ENCODE peak calls at places on chromosomes 2 and 18, in five cellular contexts. One of them, this sample, is unnamed.

GRCh38 chr2:13193900-13194299 is 477.2 kb downstream of the TRIB2 start:
- DNase-seq in endodermal cell: no peak
- DNase-seq in CD8-positive, alpha-beta T cell: no peak
- DNase-seq in suprapubic skin: no peak
- DNase-seq in K562: no peak
- DNase-seq in this sample: peak; percentile 13

GRCh38 chr2:221822416-221822815 is 250.3 kb upstream of the EPHA4 start:
- DNase-seq in endodermal cell: no peak
- DNase-seq in CD8-positive, alpha-beta T cell: no peak
- DNase-seq in suprapubic skin: no peak
- DNase-seq in K562: no peak
- DNase-seq in this sample: no peak

GRCh38 chr2:8495189-8495855 is 186.5 kb upstream of the ID2 start:
- DNase-seq in K562: no peak
- DNase-seq in endodermal cell: no peak
- DNase-seq in suprapubic skin: peak; percentile 49
- DNase-seq in CD8-positive, alpha-beta T cell: no peak
- DNase-seq in this sample: no peak

GRCh38 chr2:40150206-40150765 is 301.6 kb downstream of the SLC8A1 start:
- DNase-seq in suprapubic skin: no peak
- DNase-seq in endodermal cell: no peak
- DNase-seq in CD8-positive, alpha-beta T cell: no peak
- DNase-seq in K562: no peak
- DNase-seq in this sample: no peak

GRCh38 chr18:23306842-23307241 is 146.2 kb upstream of the RIOK3 start:
- DNase-seq in K562: no peak
- DNase-seq in suprapubic skin: no peak
- DNase-seq in CD8-positive, alpha-beta T cell: peak; percentile 25
- DNase-seq in endodermal cell: no peak
- DNase-seq in this sample: no peak

GRCh38 chr2:16130906-16131400 is 190.6 kb downstream of the MYCN start:
- DNase-seq in suprapubic skin: no peak
- DNase-seq in K562: no peak
- DNase-seq in CD8-positive, alpha-beta T cell: no peak
- DNase-seq in endodermal cell: peak; percentile 22
- DNase-seq in this sample: no peak

GRCh38 chr2:160379399-160379798 is 114.2 kb downstream of the RBMS1 start:
- DNase-seq in endodermal cell: no peak
- DNase-seq in suprapubic skin: no peak
- DNase-seq in CD8-positive, alpha-beta T cell: no peak
- DNase-seq in K562: no peak
- DNase-seq in this sample: no peak

GRCh38 chr18:27778441-27778840 is 398.5 kb downstream of the CDH2 start:
- DNase-seq in K562: no peak
- DNase-seq in suprapubic skin: no peak
- DNase-seq in endodermal cell: no peak
- DNase-seq in CD8-positive, alpha-beta T cell: no peak
- DNase-seq in this sample: no peak

GRCh38 chr2:99878951-99879350 is 263.4 kb downstream of the AFF3 start:
- DNase-seq in endodermal cell: no peak
- DNase-seq in suprapubic skin: no peak
- DNase-seq in CD8-positive, alpha-beta T cell: no peak
- DNase-seq in K562: no peak
- DNase-seq in this sample: no peak

GRCh38 chr2:112752667-112753066 is 11.7 kb downstream of the CKAP2L start:
- DNase-seq in K562: no peak
- DNase-seq in suprapubic skin: no peak
- DNase-seq in endodermal cell: no peak
- DNase-seq in CD8-positive, alpha-beta T cell: no peak
- DNase-seq in this sample: no peak

GRCh38 chr18:63708650-63709049 is 5.9 kb downstream of the SERPINB11 start:
- DNase-seq in K562: no peak
- DNase-seq in CD8-positive, alpha-beta T cell: no peak
- DNase-seq in suprapubic skin: no peak
- DNase-seq in endodermal cell: no peak
- DNase-seq in this sample: no peak

GRCh38 chr2:227761734-227762476 is 16.2 kb downstream of the SCYGR8 start:
- DNase-seq in K562: no peak
- DNase-seq in CD8-positive, alpha-beta T cell: no peak
- DNase-seq in endodermal cell: no peak
- DNase-seq in suprapubic skin: no peak
- DNase-seq in this sample: no peak

GRCh38 chr2:54983345-54984235 is 66.7 kb downstream of the RTN4 start:
- DNase-seq in endodermal cell: no peak
- DNase-seq in suprapubic skin: no peak
- DNase-seq in K562: no peak
- DNase-seq in CD8-positive, alpha-beta T cell: no peak
- DNase-seq in this sample: no peak

GRCh38 chr2:217729426-217730058 is 273.3 kb downstream of the TNS1 start:
- DNase-seq in CD8-positive, alpha-beta T cell: no peak
- DNase-seq in suprapubic skin: no peak
- DNase-seq in endodermal cell: no peak
- DNase-seq in K562: no peak
- DNase-seq in this sample: no peak

GRCh38 chr2:180000434-180000833 is 6.7 kb downstream of the CWC22 start:
- DNase-seq in endodermal cell: no peak
- DNase-seq in suprapubic skin: no peak
- DNase-seq in K562: no peak
- DNase-seq in CD8-positive, alpha-beta T cell: no peak
- DNase-seq in this sample: no peak

GRCh38 chr2:164920430-164920829 is 34.9 kb downstream of the SLC38A11 start:
- DNase-seq in suprapubic skin: no peak
- DNase-seq in endodermal cell: no peak
- DNase-seq in CD8-positive, alpha-beta T cell: no peak
- DNase-seq in K562: no peak
- DNase-seq in this sample: no peak

GRCh38 chr2:200462136-200462710 is 47.6 kb downstream of the KCTD18 start:
- DNase-seq in endodermal cell: no peak
- DNase-seq in K562: no peak
- DNase-seq in suprapubic skin: no peak
- DNase-seq in CD8-positive, alpha-beta T cell: no peak
- DNase-seq in this sample: no peak

GRCh38 chr2:61439241-61440002 is 31.5 kb downstream of the USP34 start:
- DNase-seq in CD8-positive, alpha-beta T cell: no peak
- DNase-seq in K562: no peak
- DNase-seq in suprapubic skin: no peak
- DNase-seq in endodermal cell: no peak
- DNase-seq in this sample: no peak

GRCh38 chr2:101776172-101777043 is 78.9 kb downstream of the MAP4K4 start:
- DNase-seq in CD8-positive, alpha-beta T cell: no peak
- DNase-seq in K562: peak; percentile 39
- DNase-seq in suprapubic skin: no peak
- DNase-seq in endodermal cell: peak; percentile 79
- DNase-seq in this sample: no peak

GRCh38 chr2:122531803-122532344 is 776.4 kb downstream of the TSN start:
- DNase-seq in endodermal cell: peak; percentile 96
- DNase-seq in CD8-positive, alpha-beta T cell: no peak
- DNase-seq in suprapubic skin: no peak
- DNase-seq in K562: no peak
- DNase-seq in this sample: no peak

GRCh38 chr2:100822587-100823248 is 2.8 kb downstream of the NPAS2 start:
- DNase-seq in CD8-positive, alpha-beta T cell: no peak
- DNase-seq in K562: no peak
- DNase-seq in endodermal cell: no peak
- DNase-seq in suprapubic skin: no peak
- DNase-seq in this sample: no peak

GRCh38 chr2:200396726-200397348 is 90.3 kb downstream of the SPATS2L start:
- DNase-seq in K562: no peak
- DNase-seq in CD8-positive, alpha-beta T cell: no peak
- DNase-seq in endodermal cell: no peak
- DNase-seq in suprapubic skin: no peak
- DNase-seq in this sample: no peak

DNA sequence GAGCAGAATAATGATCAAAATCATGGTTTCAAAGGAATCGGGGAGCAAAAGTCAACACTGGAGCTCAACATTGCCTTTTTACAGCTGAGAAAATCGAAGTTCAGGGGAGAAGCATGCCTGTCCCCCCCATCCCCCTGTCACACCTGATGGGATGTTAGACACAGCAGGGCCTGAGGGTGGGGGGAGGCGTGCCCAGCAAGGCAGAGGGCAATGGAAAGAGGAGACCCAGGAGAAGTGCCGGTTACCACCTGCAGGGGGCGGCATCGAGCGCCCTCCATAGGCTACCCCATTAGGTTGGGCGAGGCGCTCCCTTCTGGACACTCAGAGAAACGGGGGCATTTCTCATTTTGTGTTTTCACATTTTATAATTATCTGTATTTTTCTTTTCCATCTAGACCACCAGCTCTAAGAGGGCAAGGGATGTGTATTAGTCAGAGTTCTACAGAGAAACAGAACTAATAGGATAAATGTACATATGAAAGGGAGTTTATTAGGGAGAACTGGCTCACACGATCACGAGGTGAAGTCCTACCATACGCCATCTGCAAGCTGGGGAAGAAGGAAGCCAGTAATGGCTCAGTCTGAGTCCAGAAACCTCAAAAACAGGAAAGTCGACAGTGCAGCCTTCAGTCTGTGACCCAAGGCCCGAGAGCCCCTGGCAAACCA is 271.3 kb downstream of the LRATD1 start:
- DNase-seq in CD8-positive, alpha-beta T cell: peak; percentile 18
- DNase-seq in endodermal cell: peak; percentile 94
- DNase-seq in K562: peak; percentile 87
- DNase-seq in suprapubic skin: no peak
- DNase-seq in this sample: peak; percentile 59
- TF ChIP-seq CTCF in CD8-positive, alpha-beta T cell: peak; percentile 57
- TF ChIP-seq CTCF in endodermal cell: peak; percentile 100
- TF ChIP-seq CTCF in K562: peak; percentile 98
- TF ChIP-seq CTCF in suprapubic skin: peak; percentile 44
- TF ChIP-seq CTCF in this sample: peak; percentile 99

GRCh38 chr2:33532146-33532545 is 55.7 kb downstream of the RASGRP3 start:
- DNase-seq in K562: no peak
- DNase-seq in suprapubic skin: no peak
- DNase-seq in endodermal cell: no peak
- DNase-seq in CD8-positive, alpha-beta T cell: no peak
- DNase-seq in this sample: no peak

GRCh38 chr2:33531345-33532059 is 55.1 kb downstream of the RASGRP3 start:
- DNase-seq in K562: no peak
- DNase-seq in suprapubic skin: no peak
- DNase-seq in endodermal cell: no peak
- DNase-seq in CD8-positive, alpha-beta T cell: no peak
- DNase-seq in this sample: no peak

GRCh38 chr2:33530614-33531344 is 54.3 kb downstream of the RASGRP3 start:
- DNase-seq in CD8-positive, alpha-beta T cell: no peak
- DNase-seq in suprapubic skin: no peak
- DNase-seq in endodermal cell: no peak
- DNase-seq in K562: no peak
- DNase-seq in this sample: peak; percentile 49

GRCh38 chr2:33535409-33535808 is 59.0 kb downstream of the RASGRP3 start:
- DNase-seq in suprapubic skin: no peak
- DNase-seq in CD8-positive, alpha-beta T cell: no peak
- DNase-seq in endodermal cell: no peak
- DNase-seq in K562: no peak
- DNase-seq in this sample: no peak

GRCh38 chr2:33532966-33533365 is 56.5 kb downstream of the RASGRP3 start:
- DNase-seq in endodermal cell: no peak
- DNase-seq in CD8-positive, alpha-beta T cell: no peak
- DNase-seq in K562: no peak
- DNase-seq in suprapubic skin: no peak
- DNase-seq in this sample: no peak
- H3K4me3 ChIP-seq in endodermal cell: no peak overlapping the region
- H3K4me3 ChIP-seq in CD8-positive, alpha-beta T cell: no peak overlapping the region
- H3K4me3 ChIP-seq in K562: no peak overlapping the region
- H3K4me3 ChIP-seq in suprapubic skin: no peak overlapping the region
- H3K4me3 ChIP-seq in this sample: no peak overlapping the region

GRCh38 chr2:120434909-120435308 is 89.0 kb downstream of the INHBB start:
- DNase-seq in K562: no peak
- DNase-seq in endodermal cell: peak; percentile 49
- DNase-seq in suprapubic skin: peak; percentile 72
- DNase-seq in CD8-positive, alpha-beta T cell: no peak
- DNase-seq in this sample: no peak
- H3K27me3 ChIP-seq in K562: peaks cover 68% of the 10 kb centered on the region
- H3K27me3 ChIP-seq in endodermal cell: peaks cover 42% of the 10 kb centered on the region
- H3K27me3 ChIP-seq in suprapubic skin: no peaks in the 10 kb centered on the region
- H3K27me3 ChIP-seq in CD8-positive, alpha-beta T cell: no peaks in the 10 kb centered on the region
- H3K27me3 ChIP-seq in this sample: no peaks in the 10 kb centered on the region

GRCh38 chr2:163469561-163469962 is 266.2 kb downstream of the FIGN start:
- DNase-seq in K562: no peak
- DNase-seq in suprapubic skin: no peak
- DNase-seq in CD8-positive, alpha-beta T cell: no peak
- DNase-seq in endodermal cell: no peak
- DNase-seq in this sample: no peak
- TF ChIP-seq CTCF in K562: no peak
- TF ChIP-seq CTCF in suprapubic skin: no peak
- TF ChIP-seq CTCF in CD8-positive, alpha-beta T cell: no peak
- TF ChIP-seq CTCF in endodermal cell: no peak
- TF ChIP-seq CTCF in this sample: no peak